ENCODE peak calls at places on chromosomes 7 and 10, in six cellular contexts. D, M, K, Y, P and X are unnamed samples.

GRCh38 chr10:21423850-21424249 is 101.6 kb downstream of the SKIDA1 start:
- DNase-seq in M (no peak), K (no peak), D (no peak), P (no peak), Y (no peak), X (no peak)

GRCh38 chr7:131224996-131225395 is 102.7 kb upstream of the MKLN1 start:
- DNase-seq in D (no peak), P (no peak), M (no peak), K (no peak), Y (no peak), X (no peak)

GRCh38 chr10:74208081-74208480 is 57.1 kb downstream of the ADK start:
- DNase-seq in M (peak), D (peak), K (no peak), P (no peak), Y (no peak), X (no peak)

GRCh38 chr10:127577376-127577775 is 28.3 kb downstream of the NPS start:
- DNase-seq in M (no peak), Y (no peak), P (no peak), K (peak), D (no peak), X (no peak)

GRCh38 chr10:129909080-129909479 is 55.0 kb downstream of the EBF3 start:
- DNase-seq in K (no peak), Y (no peak), M (no peak), P (no peak), D (no peak), X (no peak)

GRCh38 chr7:22853674-22854157 is 31.1 kb upstream of the TOMM7 start:
- DNase-seq in P (peak), K (peak), M (no peak), Y (peak), D (peak), X (peak)

GRCh38 chr10:82399850-82400249 is 524.9 kb downstream of the NRG3 start:
- DNase-seq in K (no peak), D (no peak), M (no peak), P (no peak), Y (no peak), X (no peak)

GRCh38 chr7:43303740-43304241 is 191.3 kb downstream of the HECW1 start:
- DNase-seq in Y (no peak), K (peak), P (no peak), M (peak), D (no peak), X (no peak)

GRCh38 chr10:21737061-21737460 is 203.0 kb downstream of the MLLT10 start:
- DNase-seq in K (no peak), D (no peak), M (no peak), P (no peak), Y (no peak), X (no peak)

GRCh38 chr10:24869354-24870016 is 82.9 kb downstream of the PRTFDC1 start:
- DNase-seq in P (no peak), K (peak), Y (no peak), M (no peak), D (peak), X (no peak)

GRCh38 chr10:114821915-114822770 is 563 bp downstream of the FHIP2A start:
- DNase-seq in M (peak), P (peak), D (peak), K (peak), Y (no peak), X (no peak)

GRCh38 chr10:104109908-104110662 is 11.9 kb upstream of the SFR1 start:
- DNase-seq in D (no peak), K (peak), Y (no peak), M (no peak), P (no peak), X (no peak)

GRCh38 chr10:122861724-122862161 is 16.1 kb upstream of the CUZD1 start:
- DNase-seq in P (no peak), D (no peak), M (no peak), K (peak), Y (no peak), X (no peak)

GRCh38 chr7:73892003-73892975 is 31.3 kb downstream of the TMEM270 start:
- DNase-seq in D (no peak), P (no peak), M (no peak), K (peak), Y (no peak), X (no peak)

GRCh38 chr7:98785929-98786571 is 83.8 kb downstream of the TMEM130 start:
- DNase-seq in P (no peak), Y (no peak), D (no peak), K (no peak), M (no peak), X (no peak)

GRCh38 chr10:8159628-8160165 is 105.2 kb downstream of the GATA3 start:
- DNase-seq in M (no peak), Y (no peak), P (no peak), D (no peak), K (no peak), X (no peak)

GRCh38 chr7:25261545-25262135 is 33.4 kb upstream of the NPVF start:
- DNase-seq in P (no peak), K (no peak), M (no peak), D (no peak), Y (no peak), X (no peak)

GRCh38 chr7:101017099-101017777 is 2.6 kb upstream of the MUC17 start:
- DNase-seq in K (peak), P (peak), M (peak), Y (no peak), D (peak), X (peak)

GRCh38 chr7:95190515-95190914 is 133.8 kb downstream of the PON1 start:
- DNase-seq in Y (no peak), M (peak), K (peak), P (no peak), D (no peak), X (no peak)

GRCh38 chr10:97490592-97490991 is 7.6 kb downstream of the MMS19 start:
- DNase-seq in K (no peak), P (no peak), M (no peak), D (no peak), Y (no peak), X (no peak)

GRCh38 chr10:15046626-15047025 is 2.9 kb downstream of the OLAH start:
- DNase-seq in M (no peak), Y (no peak), P (no peak), D (no peak), K (peak), X (no peak)

GRCh38 chr7:107613948-107614347 is 33.9 kb downstream of the BCAP29 start:
- DNase-seq in D (no peak), M (no peak), K (peak), P (no peak), Y (no peak), X (no peak)

GRCh38 chr7:108442039-108442568 is 14.1 kb downstream of the NRCAM start:
- DNase-seq in M (no peak), Y (no peak), P (no peak), D (no peak), K (no peak), X (no peak)

GRCh38 chr7:41881313-41882130 is 178.6 kb upstream of the INHBA start:
- DNase-seq in D (peak), Y (no peak), K (no peak), M (no peak), P (peak), X (no peak)

GRCh38 chr7:158317238-158318205 is 270.1 kb downstream of the PTPRN2 start:
- DNase-seq in Y (no peak), M (peak), D (no peak), K (no peak), P (no peak), X (no peak)

DNA sequence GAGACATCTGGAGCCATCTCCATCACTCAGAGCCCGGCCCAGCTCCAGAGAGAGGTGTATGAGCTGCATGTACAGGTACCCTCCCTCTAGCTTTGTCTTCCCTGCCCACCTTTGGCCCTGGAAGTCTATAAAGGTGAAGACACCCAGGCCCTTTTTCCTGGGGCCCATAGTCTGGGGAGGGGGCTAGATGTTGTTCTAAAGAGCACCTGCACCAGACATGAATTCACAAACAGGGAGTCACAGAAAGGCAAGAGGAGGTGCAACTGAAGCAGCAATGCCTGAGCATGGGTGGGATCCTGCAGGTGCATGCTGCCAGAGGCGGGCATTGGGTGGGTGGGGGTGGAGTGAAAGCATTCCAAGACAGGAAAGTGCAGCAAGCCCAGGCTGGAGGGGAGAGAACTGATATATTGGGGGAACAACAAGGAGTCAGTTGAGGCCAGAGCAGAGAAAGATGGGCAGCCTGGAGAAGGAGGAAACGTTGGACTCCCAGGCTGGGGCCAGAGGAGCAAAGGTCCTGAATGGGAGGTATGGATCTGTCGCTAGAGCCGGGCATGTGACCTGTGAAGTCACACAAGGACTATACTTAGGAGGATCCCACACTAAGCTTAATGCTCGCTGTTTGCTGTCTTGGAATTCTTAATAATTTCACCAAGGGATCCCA is 11.6 kb downstream of the CDHR1 start:
- DNase-seq in P (no peak), M (peak), D (no peak), Y (no peak), K (no peak), X (no peak)
- TF ChIP-seq CTCF in P (no peak), M (no peak), D (no peak), Y (no peak), K (no peak), X (no peak)

GRCh38 chr7:140404565-140405080 is 765 bp downstream of the RAB19 start:
- DNase-seq in D (no peak), K (no peak), M (no peak), P (no peak), Y (no peak), X (no peak)
- TF ChIP-seq CTCF in D (no peak), K (no peak), M (no peak), P (no peak), Y (no peak), X (no peak)

GRCh38 chr10:71728218-71728737 is 8.7 kb upstream of the C10orf105 start:
- DNase-seq in M (no peak), K (no peak), Y (no peak), P (no peak), D (no peak), X (no peak)

GRCh38 chr10:71725249-71725648 is 5.7 kb upstream of the C10orf105 start:
- DNase-seq in P (no peak), K (no peak), D (no peak), Y (no peak), M (no peak), X (no peak)

GRCh38 chr10:71725998-71726672 is 6.6 kb upstream of the C10orf105 start:
- DNase-seq in K (peak), D (peak), M (peak), Y (no peak), P (no peak), X (no peak)

GRCh38 chr10:71727429-71728217 is 8.0 kb upstream of the C10orf105 start:
- DNase-seq in K (peak), P (peak), D (peak), Y (peak), M (no peak), X (no peak)

DNA sequence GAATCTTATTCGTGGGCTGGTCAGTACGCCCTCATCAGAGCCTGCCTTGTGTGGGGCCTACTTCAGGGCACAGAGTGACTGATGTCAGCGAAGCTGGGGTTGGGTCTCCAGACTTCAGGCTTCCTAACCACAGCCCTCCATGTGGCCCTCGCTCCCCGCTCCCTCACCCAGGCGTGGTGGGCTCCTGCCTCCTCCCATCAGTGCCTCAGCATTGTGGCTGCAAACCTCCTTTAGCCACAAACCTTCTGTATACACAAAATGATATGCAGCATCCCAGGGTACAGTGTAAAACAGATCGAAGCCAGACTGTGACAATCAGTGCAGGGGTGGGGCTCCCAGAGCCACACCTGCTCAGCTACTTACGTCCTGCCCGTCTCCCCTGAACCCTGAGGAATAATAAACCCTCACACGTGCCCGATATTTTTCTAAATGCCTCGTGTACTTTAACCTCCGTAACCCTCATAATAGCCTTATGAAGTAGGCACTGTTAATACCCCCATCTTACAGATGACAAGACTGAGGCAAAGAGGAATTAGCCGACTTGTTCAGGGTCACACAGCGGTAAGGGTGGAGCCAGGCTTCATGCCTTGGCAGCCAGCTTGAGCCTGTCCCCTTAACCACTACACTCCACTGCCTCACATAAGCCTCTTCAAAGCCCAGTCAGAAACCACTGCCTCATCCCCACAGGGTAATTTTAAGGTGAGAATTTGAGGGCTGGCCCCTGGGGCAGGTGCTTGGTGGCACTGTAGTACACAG is 7.3 kb upstream of the C10orf105 start:
- DNase-seq in P (no peak), M (no peak), Y (no peak), D (peak), K (no peak), X (no peak)
- TF ChIP-seq CTCF in P (no peak), M (no peak), Y (no peak), D (no peak), K (no peak), X (no peak)

GRCh38 chr7:15921576-15921975 is 235.1 kb upstream of the MEOX2 start:
- DNase-seq in M (no peak), D (no peak), Y (no peak), P (no peak), K (peak), X (no peak)
- TF ChIP-seq CTCF in M (no peak), D (no peak), Y (no peak), P (no peak), K (no peak), X (no peak)

DNA sequence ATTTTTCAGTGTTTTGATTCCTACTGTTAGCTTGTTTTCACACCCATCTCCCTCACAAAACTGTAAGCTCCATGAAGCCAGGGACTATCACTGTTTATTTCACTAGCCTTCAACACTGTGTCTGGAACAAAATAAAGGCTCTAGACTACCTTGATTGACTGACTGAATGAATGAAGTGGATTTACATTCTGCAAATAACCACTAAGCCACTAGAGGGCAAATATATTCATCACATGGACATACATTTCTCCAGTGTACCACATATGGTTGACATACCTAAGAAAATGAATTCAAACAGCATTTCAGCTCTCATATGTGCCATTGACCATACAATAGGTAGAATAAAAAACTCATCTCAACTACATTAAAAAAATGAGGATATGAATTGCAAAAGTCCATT is 185.9 kb downstream of the RAB11FIP2 start:
- DNase-seq in D (no peak), Y (no peak), K (peak), M (no peak), P (no peak), X (no peak)
- TF ChIP-seq CTCF in D (no peak), Y (no peak), K (peak), M (peak), P (no peak), X (no peak)

GRCh38 chr7:133051066-133051465 is 30.8 kb downstream of the CHCHD3 start:
- DNase-seq in D (no peak), P (peak), Y (no peak), K (peak), M (no peak), X (no peak)
- TF ChIP-seq CTCF in D (no peak), P (peak), Y (no peak), K (peak), M (peak), X (no peak)